ENCODE peak calls at places on chromosomes 3 and 15, in eight cellular contexts. One of them, this sample, is unnamed.

GRCh38 chr3:70244422-70244821 is 68.0 kb downstream of the MDFIC2 start:
- DNase-seq in NCI-H748 treated with DMSO at 0.1 percent for 48 hours: no peak
- DNase-seq in smooth muscle cell of the brain vasculature: no peak
- DNase-seq in anterior cingulate cortex: no peak
- DNase-seq in H54: no peak
- DNase-seq in amniotic stem cell: no peak
- DNase-seq in GF-D8: no peak
- DNase-seq in HCEC 1CT: no peak
- DNase-seq in this sample: no peak

GRCh38 chr3:71444028-71444860 is 139.3 kb downstream of the FOXP1 start:
- DNase-seq in anterior cingulate cortex: no peak
- DNase-seq in NCI-H748 treated with DMSO at 0.1 percent for 48 hours: no peak
- DNase-seq in H54: peak; percentile 36
- DNase-seq in amniotic stem cell: no peak
- DNase-seq in smooth muscle cell of the brain vasculature: no peak
- DNase-seq in HCEC 1CT: peak; percentile 58
- DNase-seq in GF-D8: peak; percentile 98
- DNase-seq in this sample: no peak

GRCh38 chr15:41886741-41887140 is 7.1 kb downstream of the SPTBN5 start:
- DNase-seq in anterior cingulate cortex: no peak
- DNase-seq in HCEC 1CT: no peak
- DNase-seq in amniotic stem cell: no peak
- DNase-seq in GF-D8: no peak
- DNase-seq in smooth muscle cell of the brain vasculature: no peak
- DNase-seq in NCI-H748 treated with DMSO at 0.1 percent for 48 hours: no peak
- DNase-seq in H54: no peak
- DNase-seq in this sample: no peak

GRCh38 chr3:184167786-184168185 is 6.9 kb upstream of the AP2M1 start:
- DNase-seq in amniotic stem cell: no peak
- DNase-seq in HCEC 1CT: no peak
- DNase-seq in NCI-H748 treated with DMSO at 0.1 percent for 48 hours: no peak
- DNase-seq in smooth muscle cell of the brain vasculature: no peak
- DNase-seq in anterior cingulate cortex: no peak
- DNase-seq in GF-D8: no peak
- DNase-seq in H54: no peak
- DNase-seq in this sample: no peak

GRCh38 chr3:16236856-16237393 is 27.8 kb downstream of the DPH3 start:
- DNase-seq in anterior cingulate cortex: no peak
- DNase-seq in HCEC 1CT: no peak
- DNase-seq in H54: no peak
- DNase-seq in NCI-H748 treated with DMSO at 0.1 percent for 48 hours: no peak
- DNase-seq in GF-D8: no peak
- DNase-seq in smooth muscle cell of the brain vasculature: no peak
- DNase-seq in amniotic stem cell: no peak
- DNase-seq in this sample: no peak

GRCh38 chr15:81294501-81294850 is 29.5 kb downstream of the STARD5 start:
- DNase-seq in anterior cingulate cortex: no peak
- DNase-seq in NCI-H748 treated with DMSO at 0.1 percent for 48 hours: peak; percentile 9
- DNase-seq in smooth muscle cell of the brain vasculature: no peak
- DNase-seq in amniotic stem cell: no peak
- DNase-seq in H54: no peak
- DNase-seq in GF-D8: peak; percentile 15
- DNase-seq in HCEC 1CT: no peak
- DNase-seq in this sample: no peak

GRCh38 chr3:130405956-130406355 is 60.5 kb downstream of the COL6A5 start:
- DNase-seq in anterior cingulate cortex: no peak
- DNase-seq in NCI-H748 treated with DMSO at 0.1 percent for 48 hours: no peak
- DNase-seq in amniotic stem cell: no peak
- DNase-seq in GF-D8: no peak
- DNase-seq in HCEC 1CT: no peak
- DNase-seq in H54: no peak
- DNase-seq in smooth muscle cell of the brain vasculature: no peak
- DNase-seq in this sample: no peak

GRCh38 chr15:65056868-65057548 is 10.8 kb downstream of the RASL12 start:
- DNase-seq in HCEC 1CT: no peak
- DNase-seq in NCI-H748 treated with DMSO at 0.1 percent for 48 hours: no peak
- DNase-seq in anterior cingulate cortex: no peak
- DNase-seq in GF-D8: no peak
- DNase-seq in amniotic stem cell: no peak
- DNase-seq in smooth muscle cell of the brain vasculature: no peak
- DNase-seq in H54: peak; percentile 57
- DNase-seq in this sample: no peak

GRCh38 chr3:163126115-163126514 is 1629.5 kb downstream of the OTOL1 start:
- DNase-seq in amniotic stem cell: no peak
- DNase-seq in NCI-H748 treated with DMSO at 0.1 percent for 48 hours: no peak
- DNase-seq in anterior cingulate cortex: no peak
- DNase-seq in smooth muscle cell of the brain vasculature: no peak
- DNase-seq in HCEC 1CT: no peak
- DNase-seq in GF-D8: no peak
- DNase-seq in H54: no peak
- DNase-seq in this sample: no peak

GRCh38 chr3:149515242-149515641 is 40.7 kb downstream of the TM4SF4 start:
- DNase-seq in GF-D8: no peak
- DNase-seq in NCI-H748 treated with DMSO at 0.1 percent for 48 hours: no peak
- DNase-seq in smooth muscle cell of the brain vasculature: no peak
- DNase-seq in HCEC 1CT: no peak
- DNase-seq in H54: no peak
- DNase-seq in amniotic stem cell: no peak
- DNase-seq in anterior cingulate cortex: no peak
- DNase-seq in this sample: no peak

GRCh38 chr3:20056727-20057611 is 16.7 kb downstream of the KAT2B start:
- DNase-seq in anterior cingulate cortex: no peak
- DNase-seq in HCEC 1CT: peak; percentile 91
- DNase-seq in smooth muscle cell of the brain vasculature: no peak
- DNase-seq in amniotic stem cell: no peak
- DNase-seq in NCI-H748 treated with DMSO at 0.1 percent for 48 hours: no peak
- DNase-seq in H54: peak; percentile 40
- DNase-seq in GF-D8: no peak
- DNase-seq in this sample: no peak

GRCh38 chr15:64117759-64118487 is 22.1 kb downstream of the SNX1 start:
- DNase-seq in GF-D8: no peak
- DNase-seq in anterior cingulate cortex: no peak
- DNase-seq in H54: no peak
- DNase-seq in HCEC 1CT: no peak
- DNase-seq in smooth muscle cell of the brain vasculature: no peak
- DNase-seq in amniotic stem cell: no peak
- DNase-seq in NCI-H748 treated with DMSO at 0.1 percent for 48 hours: no peak
- DNase-seq in this sample: no peak

GRCh38 chr3:129182390-129183180 is 1.1 kb downstream of the CNBP start:
- DNase-seq in amniotic stem cell: no peak
- DNase-seq in NCI-H748 treated with DMSO at 0.1 percent for 48 hours: no peak
- DNase-seq in anterior cingulate cortex: no peak
- DNase-seq in smooth muscle cell of the brain vasculature: no peak
- DNase-seq in HCEC 1CT: peak; percentile 54
- DNase-seq in GF-D8: peak; percentile 5
- DNase-seq in H54: no peak
- DNase-seq in this sample: no peak